ENCODE peak calls at places on chromosomes 11 and 22, in five cellular contexts. One of them, this sample, is unnamed.

GRCh38 chr11:110491577-110492352 is 62.0 kb downstream of the FDX1 start:
- DNase-seq in bronchial epithelial cell: no peak
- DNase-seq in upper lobe of right lung: no peak
- DNase-seq in natural killer cell: no peak
- DNase-seq in spleen: no peak
- DNase-seq in this sample: no peak

GRCh38 chr11:103284260-103284659 is 175.0 kb downstream of the DYNC2H1 start:
- DNase-seq in bronchial epithelial cell: no peak
- DNase-seq in upper lobe of right lung: no peak
- DNase-seq in natural killer cell: no peak
- DNase-seq in spleen: no peak
- DNase-seq in this sample: no peak

GRCh38 chr22:32556150-32556549 is 81.5 kb downstream of the FBXO7 start:
- DNase-seq in bronchial epithelial cell: no peak
- DNase-seq in upper lobe of right lung: no peak
- DNase-seq in natural killer cell: no peak
- DNase-seq in spleen: no peak
- DNase-seq in this sample: no peak

GRCh38 chr11:84780689-84781293 is 846.4 kb downstream of the DLG2 start:
- DNase-seq in bronchial epithelial cell: peak
- DNase-seq in upper lobe of right lung: no peak
- DNase-seq in natural killer cell: no peak
- DNase-seq in spleen: no peak
- DNase-seq in this sample: peak

GRCh38 chr11:9479899-9480298 is 19.1 kb downstream of the ZNF143 start:
- DNase-seq in bronchial epithelial cell: no peak
- DNase-seq in upper lobe of right lung: no peak
- DNase-seq in natural killer cell: no peak
- DNase-seq in spleen: no peak
- DNase-seq in this sample: no peak

GRCh38 chr22:43017525-43018290 is 2.8 kb upstream of the PACSIN2 start:
- DNase-seq in bronchial epithelial cell: no peak
- DNase-seq in upper lobe of right lung: peak
- DNase-seq in natural killer cell: no peak
- DNase-seq in spleen: no peak
- DNase-seq in this sample: no peak

GRCh38 chr11:117187007-117187406 is 8.5 kb downstream of the SIDT2 start:
- DNase-seq in bronchial epithelial cell: no peak
- DNase-seq in upper lobe of right lung: no peak
- DNase-seq in natural killer cell: no peak
- DNase-seq in spleen: no peak
- DNase-seq in this sample: no peak

GRCh38 chr11:45671246-45672171 is 6.1 kb upstream of the CHST1 start:
- DNase-seq in bronchial epithelial cell: no peak
- DNase-seq in upper lobe of right lung: no peak
- DNase-seq in natural killer cell: no peak
- DNase-seq in spleen: no peak
- DNase-seq in this sample: no peak

GRCh38 chr11:128026596-128026995 is 560.8 kb downstream of the ETS1 start:
- DNase-seq in bronchial epithelial cell: peak
- DNase-seq in upper lobe of right lung: no peak
- DNase-seq in natural killer cell: no peak
- DNase-seq in spleen: no peak
- DNase-seq in this sample: peak

GRCh38 chr22:45323695-45324094 is 14.0 kb downstream of the FAM118A start:
- DNase-seq in bronchial epithelial cell: no peak
- DNase-seq in upper lobe of right lung: no peak
- DNase-seq in natural killer cell: no peak
- DNase-seq in spleen: peak
- DNase-seq in this sample: no peak

GRCh38 chr22:45883811-45884170 is 93.2 kb downstream of the WNT7B start:
- DNase-seq in bronchial epithelial cell: no peak
- DNase-seq in upper lobe of right lung: peak
- DNase-seq in natural killer cell: no peak
- DNase-seq in spleen: no peak
- DNase-seq in this sample: no peak

GRCh38 chr22:33538277-33538885 is 381.9 kb downstream of the LARGE1 start:
- DNase-seq in bronchial epithelial cell: no peak
- DNase-seq in upper lobe of right lung: no peak
- DNase-seq in natural killer cell: no peak
- DNase-seq in spleen: no peak
- DNase-seq in this sample: no peak

GRCh38 chr11:128205796-128206195 is 381.6 kb downstream of the ETS1 start:
- DNase-seq in bronchial epithelial cell: peak
- DNase-seq in upper lobe of right lung: no peak
- DNase-seq in natural killer cell: no peak
- DNase-seq in spleen: no peak
- DNase-seq in this sample: no peak

GRCh38 chr22:25551396-25551795 is 13.1 kb upstream of the GRK3 start:
- DNase-seq in bronchial epithelial cell: no peak
- DNase-seq in upper lobe of right lung: no peak
- DNase-seq in natural killer cell: no peak
- DNase-seq in spleen: no peak
- DNase-seq in this sample: no peak

GRCh38 chr22:29144786-29145160 is 60.9 kb upstream of the EMID1 start:
- DNase-seq in bronchial epithelial cell: no peak
- DNase-seq in upper lobe of right lung: no peak
- DNase-seq in natural killer cell: no peak
- DNase-seq in spleen: no peak
- DNase-seq in this sample: no peak

GRCh38 chr11:61782841-61783240 is 9.6 kb downstream of the TMEM258 start:
- DNase-seq in bronchial epithelial cell: no peak
- DNase-seq in upper lobe of right lung: peak
- DNase-seq in natural killer cell: no peak
- DNase-seq in spleen: peak
- DNase-seq in this sample: no peak

GRCh38 chr22:20086763-20087162 is 6.7 kb downstream of the DGCR8 start:
- DNase-seq in bronchial epithelial cell: no peak
- DNase-seq in upper lobe of right lung: no peak
- DNase-seq in natural killer cell: no peak
- DNase-seq in spleen: no peak
- DNase-seq in this sample: no peak

GRCh38 chr22:31490496-31490925 is 869 bp upstream of the EIF4ENIF1 start:
- DNase-seq in bronchial epithelial cell: peak
- DNase-seq in upper lobe of right lung: peak
- DNase-seq in natural killer cell: peak
- DNase-seq in spleen: peak
- DNase-seq in this sample: peak
- TF ChIP-seq CTCF in bronchial epithelial cell: no peak
- TF ChIP-seq CTCF in upper lobe of right lung: peak
- TF ChIP-seq CTCF in natural killer cell: no peak
- TF ChIP-seq CTCF in spleen: peak
- TF ChIP-seq CTCF in this sample: no peak

DNA sequence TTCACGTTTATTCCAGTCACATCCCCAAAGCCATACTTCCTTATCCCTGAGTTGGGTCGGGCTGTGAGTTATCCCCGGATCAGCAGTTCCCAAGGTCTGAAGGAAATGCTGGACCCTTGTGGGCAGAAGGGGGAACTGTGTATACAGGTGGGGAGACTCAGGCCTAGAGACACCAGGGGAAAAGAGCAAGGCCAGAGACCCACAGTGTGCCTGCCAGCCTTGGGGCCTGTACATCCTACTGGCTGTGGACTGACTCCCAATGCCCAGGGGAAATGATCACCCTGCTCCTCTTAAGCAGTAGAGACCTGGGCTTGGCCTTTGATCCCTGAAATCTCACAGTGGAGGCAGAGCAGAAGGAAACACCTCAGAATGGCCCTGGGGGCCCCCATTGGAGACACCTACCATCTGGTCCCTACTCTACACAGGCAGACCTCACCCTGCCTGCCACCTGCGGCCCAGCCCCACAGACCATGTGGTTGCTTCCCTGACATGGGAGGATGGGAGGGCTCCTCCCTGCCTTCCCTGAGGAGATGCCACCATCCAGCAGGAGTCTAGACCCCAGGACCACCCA is 1.3 kb downstream of the SELENOM start:
- DNase-seq in bronchial epithelial cell: no peak
- DNase-seq in upper lobe of right lung: no peak
- DNase-seq in natural killer cell: no peak
- DNase-seq in spleen: peak
- DNase-seq in this sample: no peak
- TF ChIP-seq CTCF in bronchial epithelial cell: no peak
- TF ChIP-seq CTCF in upper lobe of right lung: no peak
- TF ChIP-seq CTCF in natural killer cell: no peak
- TF ChIP-seq CTCF in spleen: no peak
- TF ChIP-seq CTCF in this sample: no peak

GRCh38 chr11:65851083-65851579 is 6.8 kb downstream of the CFL1 start:
- DNase-seq in bronchial epithelial cell: no peak
- DNase-seq in upper lobe of right lung: no peak
- DNase-seq in natural killer cell: no peak
- DNase-seq in spleen: no peak
- DNase-seq in this sample: no peak
- TF ChIP-seq CTCF in bronchial epithelial cell: peak
- TF ChIP-seq CTCF in upper lobe of right lung: peak
- TF ChIP-seq CTCF in natural killer cell: no peak
- TF ChIP-seq CTCF in spleen: peak
- TF ChIP-seq CTCF in this sample: no peak

GRCh38 chr11:118997627-118998387 is at the start of gene CENATAC:
- DNase-seq in bronchial epithelial cell: peak
- DNase-seq in upper lobe of right lung: peak
- DNase-seq in natural killer cell: peak
- DNase-seq in spleen: peak
- DNase-seq in this sample: peak
- TF ChIP-seq CTCF in bronchial epithelial cell: peak
- TF ChIP-seq CTCF in upper lobe of right lung: peak
- TF ChIP-seq CTCF in natural killer cell: no peak
- TF ChIP-seq CTCF in spleen: peak
- TF ChIP-seq CTCF in this sample: no peak

GRCh38 chr11:13384837-13385417 is 78.1 kb downstream of the BTBD10 start:
- DNase-seq in bronchial epithelial cell: peak
- DNase-seq in upper lobe of right lung: no peak
- DNase-seq in natural killer cell: no peak
- DNase-seq in spleen: no peak
- DNase-seq in this sample: peak
- TF ChIP-seq CTCF in bronchial epithelial cell: peak
- TF ChIP-seq CTCF in upper lobe of right lung: peak
- TF ChIP-seq CTCF in natural killer cell: peak
- TF ChIP-seq CTCF in spleen: peak
- TF ChIP-seq CTCF in this sample: peak

DNA sequence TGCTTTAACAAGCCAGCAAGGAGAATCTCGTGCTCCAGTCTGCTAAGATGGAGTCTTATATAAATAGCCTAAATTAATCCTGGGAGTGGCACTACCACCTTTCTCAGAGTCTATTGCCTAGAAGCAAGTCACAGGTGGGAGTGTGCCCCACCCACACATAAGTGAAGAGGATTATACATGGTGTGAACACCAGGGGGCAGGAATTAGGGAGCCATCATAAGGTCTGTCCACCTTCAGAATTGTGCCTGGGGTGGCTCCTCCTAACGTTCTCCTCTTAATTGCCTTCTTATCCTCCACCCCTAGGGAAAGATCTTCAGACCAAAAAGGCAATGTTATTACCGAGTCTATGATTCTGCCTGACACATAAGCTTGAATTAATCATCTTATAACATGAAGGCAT is 276.8 kb upstream of the SESN3 start:
- DNase-seq in bronchial epithelial cell: no peak
- DNase-seq in upper lobe of right lung: no peak
- DNase-seq in natural killer cell: no peak
- DNase-seq in spleen: no peak
- DNase-seq in this sample: no peak
- TF ChIP-seq CTCF in bronchial epithelial cell: no peak
- TF ChIP-seq CTCF in upper lobe of right lung: no peak
- TF ChIP-seq CTCF in natural killer cell: no peak
- TF ChIP-seq CTCF in spleen: no peak
- TF ChIP-seq CTCF in this sample: no peak

DNA sequence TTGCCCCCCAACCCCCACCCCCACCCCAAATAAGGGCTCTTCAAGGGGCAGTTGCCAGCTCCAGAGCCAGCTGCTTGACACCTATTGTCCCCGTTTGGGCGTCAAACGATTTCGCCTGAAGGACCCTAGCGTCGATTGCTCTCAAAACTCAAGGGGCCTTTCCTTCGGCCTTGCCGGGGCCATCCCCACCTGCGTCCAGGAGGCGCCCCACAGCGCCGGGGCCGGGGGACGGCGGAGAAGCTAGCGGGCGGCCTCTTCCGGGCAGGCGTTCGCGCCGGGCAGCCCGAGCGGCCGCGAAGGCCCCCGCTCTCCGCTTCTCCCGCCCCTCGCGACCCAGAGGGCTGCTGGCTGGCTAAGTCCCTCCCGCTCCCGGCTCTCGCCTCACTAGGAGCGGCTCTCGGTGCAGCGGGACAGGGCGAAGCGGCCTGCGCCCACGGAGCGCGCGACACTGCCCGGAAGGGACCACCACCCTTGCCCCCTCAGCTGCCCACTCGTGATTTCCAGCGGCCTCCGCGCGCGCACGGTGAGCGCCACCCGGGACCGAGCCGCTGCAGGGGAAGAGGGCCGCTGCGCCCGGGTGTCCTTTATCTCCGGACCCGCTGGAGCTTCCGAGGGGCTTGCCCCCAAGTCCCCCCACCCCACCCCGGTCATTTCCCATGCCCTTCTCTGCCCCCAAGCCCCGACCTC is at the start of gene CAPRIN1:
- DNase-seq in bronchial epithelial cell: peak
- DNase-seq in upper lobe of right lung: peak
- DNase-seq in natural killer cell: peak
- DNase-seq in spleen: peak
- DNase-seq in this sample: peak
- TF ChIP-seq CTCF in bronchial epithelial cell: no peak
- TF ChIP-seq CTCF in upper lobe of right lung: no peak
- TF ChIP-seq CTCF in natural killer cell: no peak
- TF ChIP-seq CTCF in spleen: peak
- TF ChIP-seq CTCF in this sample: no peak

GRCh38 chr11:17718510-17718962 is 835 bp upstream of the MYOD1 start:
- DNase-seq in bronchial epithelial cell: no peak
- DNase-seq in upper lobe of right lung: no peak
- DNase-seq in natural killer cell: no peak
- DNase-seq in spleen: no peak
- DNase-seq in this sample: no peak

GRCh38 chr11:17720796-17721171 is 1.4 kb downstream of the MYOD1 start:
- DNase-seq in bronchial epithelial cell: no peak
- DNase-seq in upper lobe of right lung: no peak
- DNase-seq in natural killer cell: no peak
- DNase-seq in spleen: no peak
- DNase-seq in this sample: no peak

GRCh38 chr11:17719028-17719939 is at the start of gene MYOD1:
- DNase-seq in bronchial epithelial cell: no peak
- DNase-seq in upper lobe of right lung: no peak
- DNase-seq in natural killer cell: no peak
- DNase-seq in spleen: no peak
- DNase-seq in this sample: no peak

GRCh38 chr11:17721242-17721999 is 2.0 kb downstream of the MYOD1 start:
- DNase-seq in bronchial epithelial cell: no peak
- DNase-seq in upper lobe of right lung: no peak
- DNase-seq in natural killer cell: no peak
- DNase-seq in spleen: no peak
- DNase-seq in this sample: no peak

GRCh38 chr11:17719940-17720795 is 797 bp downstream of the MYOD1 start:
- DNase-seq in bronchial epithelial cell: no peak
- DNase-seq in upper lobe of right lung: no peak
- DNase-seq in natural killer cell: no peak
- DNase-seq in spleen: no peak
- DNase-seq in this sample: no peak
- TF ChIP-seq CTCF in bronchial epithelial cell: peak
- TF ChIP-seq CTCF in upper lobe of right lung: no peak
- TF ChIP-seq CTCF in natural killer cell: no peak
- TF ChIP-seq CTCF in spleen: no peak
- TF ChIP-seq CTCF in this sample: no peak